ENCODE peak calls at places on chromosome 13, in eight cellular contexts. K, V, H, U, A, Y, M and G are unnamed samples.

GRCh38 chr13:49810825-49811526 is 18.5 kb upstream of the KPNA3 start:
- DNase-seq in K (no peak), V (no peak), H (no peak), U (no peak), A (no peak), Y (no peak), M (no peak), G (no peak)

GRCh38 chr13:107834268-107834667 is 381.1 kb downstream of the LIG4 start:
- DNase-seq in K (no peak), V (no peak), H (no peak), U (no peak), A (no peak), Y (no peak), M (no peak), G (no peak)

GRCh38 chr13:85616275-85616674 is 182.9 kb downstream of the SLITRK6 start:
- DNase-seq in K (no peak), V (no peak), H (no peak), U (no peak), A (no peak), Y (no peak), M (no peak), G (no peak)

GRCh38 chr13:84098273-84098672 is 216.0 kb upstream of the SLITRK1 start:
- DNase-seq in K (no peak), V (no peak), H (no peak), U (no peak), A (no peak), Y (no peak), M (no peak), G (no peak)

GRCh38 chr13:45658586-45659235 is 43.2 kb upstream of the ERICH6B start:
- DNase-seq in K (no peak), V (no peak), H (no peak), U (no peak), A (no peak), Y (no peak), M (no peak), G (no peak)

GRCh38 chr13:35723820-35724219 is 247.3 kb upstream of the MAB21L1 start:
- DNase-seq in K (no peak), V (no peak), H (peak), U (no peak), A (no peak), Y (no peak), M (no peak), G (no peak)

GRCh38 chr13:74886496-74886895 is 595.5 kb downstream of the TBC1D4 start:
- DNase-seq in K (no peak), V (no peak), H (no peak), U (no peak), A (no peak), Y (no peak), M (no peak), G (no peak)

GRCh38 chr13:112592647-112593046 is 4.7 kb upstream of the TUBGCP3 start:
- DNase-seq in K (no peak), V (no peak), H (no peak), U (no peak), A (no peak), Y (no peak), M (no peak), G (peak)

GRCh38 chr13:111467111-111467890 is 146.9 kb downstream of the TEX29 start:
- DNase-seq in K (no peak), V (no peak), H (no peak), U (no peak), A (no peak), Y (no peak), M (no peak), G (no peak)